ENCODE peak calls at places on chromosome 4, in seven cellular contexts. One of them, this sample, is unnamed.

GRCh38 chr4:8910822-8911310 is 39.2 kb upstream of the HMX1 start:
- DNase-seq in cardiac muscle cell: no peak
- DNase-seq in transverse colon: no peak
- DNase-seq in gastrocnemius medialis: no peak
- DNase-seq in lower lobe of right lung: no peak
- DNase-seq in tibial artery: no peak
- DNase-seq in IMR-90: no peak
- DNase-seq in this sample: peak; percentile 18

GRCh38 chr4:56995525-56995924 is 16.8 kb downstream of the POLR2B start:
- DNase-seq in cardiac muscle cell: no peak
- DNase-seq in transverse colon: peak; percentile 53
- DNase-seq in gastrocnemius medialis: peak; percentile 69
- DNase-seq in lower lobe of right lung: no peak
- DNase-seq in tibial artery: peak; percentile 63
- DNase-seq in IMR-90: peak; percentile 97
- DNase-seq in this sample: no peak

GRCh38 chr4:2352729-2353221 is 65.7 kb downstream of the ZFYVE28 start:
- DNase-seq in cardiac muscle cell: no peak
- DNase-seq in transverse colon: peak; percentile 2
- DNase-seq in gastrocnemius medialis: peak; percentile 7
- DNase-seq in lower lobe of right lung: peak; percentile 4
- DNase-seq in tibial artery: no peak
- DNase-seq in IMR-90: no peak
- DNase-seq in this sample: no peak

GRCh38 chr4:83340692-83341343 is 6.2 kb upstream of the HPSE start:
- DNase-seq in cardiac muscle cell: no peak
- DNase-seq in transverse colon: no peak
- DNase-seq in gastrocnemius medialis: no peak
- DNase-seq in lower lobe of right lung: no peak
- DNase-seq in tibial artery: no peak
- DNase-seq in IMR-90: no peak
- DNase-seq in this sample: no peak

GRCh38 chr4:9898596-9899345 is 117.3 kb downstream of the DRD5 start:
- DNase-seq in cardiac muscle cell: peak; percentile 79
- DNase-seq in transverse colon: peak; percentile 37
- DNase-seq in gastrocnemius medialis: no peak
- DNase-seq in lower lobe of right lung: no peak
- DNase-seq in tibial artery: no peak
- DNase-seq in IMR-90: peak; percentile 16
- DNase-seq in this sample: no peak

GRCh38 chr4:94927696-94928095 is 169.9 kb downstream of the BMPR1B start:
- DNase-seq in cardiac muscle cell: no peak
- DNase-seq in transverse colon: no peak
- DNase-seq in gastrocnemius medialis: no peak
- DNase-seq in lower lobe of right lung: no peak
- DNase-seq in tibial artery: no peak
- DNase-seq in IMR-90: no peak
- DNase-seq in this sample: no peak

GRCh38 chr4:38266616-38267015 is 306.4 kb downstream of the PTTG2 start:
- DNase-seq in cardiac muscle cell: no peak
- DNase-seq in transverse colon: peak; percentile 39
- DNase-seq in gastrocnemius medialis: no peak
- DNase-seq in lower lobe of right lung: no peak
- DNase-seq in tibial artery: no peak
- DNase-seq in IMR-90: peak; percentile 48
- DNase-seq in this sample: no peak

GRCh38 chr4:182367153-182367552 is 124.0 kb downstream of the TENM3 start:
- DNase-seq in cardiac muscle cell: no peak
- DNase-seq in transverse colon: no peak
- DNase-seq in gastrocnemius medialis: no peak
- DNase-seq in lower lobe of right lung: no peak
- DNase-seq in tibial artery: no peak
- DNase-seq in IMR-90: no peak
- DNase-seq in this sample: no peak

GRCh38 chr4:76562851-76563803 is 128.1 kb downstream of the SHROOM3 start:
- DNase-seq in cardiac muscle cell: no peak
- DNase-seq in transverse colon: no peak
- DNase-seq in gastrocnemius medialis: peak; percentile 19
- DNase-seq in lower lobe of right lung: no peak
- DNase-seq in tibial artery: no peak
- DNase-seq in IMR-90: no peak
- DNase-seq in this sample: no peak

GRCh38 chr4:150540959-150541360 is 41.0 kb upstream of the MAB21L2 start:
- DNase-seq in cardiac muscle cell: no peak
- DNase-seq in transverse colon: no peak
- DNase-seq in gastrocnemius medialis: no peak
- DNase-seq in lower lobe of right lung: no peak
- DNase-seq in tibial artery: no peak
- DNase-seq in IMR-90: peak; percentile 5
- DNase-seq in this sample: no peak

GRCh38 chr4:39354178-39354503 is 12.0 kb downstream of the RFC1 start:
- DNase-seq in cardiac muscle cell: no peak
- DNase-seq in transverse colon: no peak
- DNase-seq in gastrocnemius medialis: no peak
- DNase-seq in lower lobe of right lung: no peak
- DNase-seq in tibial artery: no peak
- DNase-seq in IMR-90: no peak
- DNase-seq in this sample: no peak
- H3K4me3 ChIP-seq in cardiac muscle cell: no peak overlapping the region
- H3K4me3 ChIP-seq in transverse colon: peak overlapping the region; percentile 24
- H3K4me3 ChIP-seq in gastrocnemius medialis: peak overlapping the region; percentile 32
- H3K4me3 ChIP-seq in lower lobe of right lung: peak overlapping the region; percentile 43
- H3K4me3 ChIP-seq in tibial artery: peak overlapping the region; percentile 24
- H3K4me3 ChIP-seq in IMR-90: no peak overlapping the region
- H3K4me3 ChIP-seq in this sample: no peak overlapping the region

DNA sequence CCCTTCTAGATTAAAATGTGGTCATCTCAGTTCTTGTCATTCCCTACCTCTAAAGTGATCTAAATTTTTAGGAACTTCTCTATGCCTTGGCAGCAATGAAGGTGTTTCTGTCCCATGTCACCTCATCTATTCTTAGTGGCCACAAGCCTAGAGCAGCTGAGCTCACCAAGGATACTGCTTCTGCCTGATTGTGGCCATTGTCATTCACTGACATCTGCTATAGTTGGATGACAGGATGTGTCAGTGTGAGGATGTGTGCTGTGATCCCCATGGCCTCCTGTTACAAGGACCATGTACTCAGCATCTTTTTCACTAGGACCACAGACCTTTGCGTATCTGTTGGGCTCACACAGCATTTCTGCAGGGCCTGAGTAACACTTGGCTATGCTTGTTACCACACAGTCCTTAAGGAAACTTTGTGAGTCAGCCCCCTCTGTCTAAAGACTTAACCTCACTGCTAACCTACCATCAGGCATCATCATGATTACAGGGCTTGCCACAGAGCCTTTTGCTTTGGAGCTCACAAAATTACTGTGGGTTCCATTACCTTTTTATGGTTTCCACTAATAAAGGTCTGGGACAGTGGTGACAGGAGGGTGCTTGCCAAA is 421.0 kb downstream of the ADAM29 start:
- DNase-seq in cardiac muscle cell: no peak
- DNase-seq in transverse colon: no peak
- DNase-seq in gastrocnemius medialis: no peak
- DNase-seq in lower lobe of right lung: no peak
- DNase-seq in tibial artery: no peak
- DNase-seq in IMR-90: peak; percentile 80
- DNase-seq in this sample: no peak
- H3K27ac ChIP-seq in cardiac muscle cell: no peak overlapping the region
- H3K27ac ChIP-seq in transverse colon: no peak overlapping the region
- H3K27ac ChIP-seq in gastrocnemius medialis: no peak overlapping the region
- H3K27ac ChIP-seq in lower lobe of right lung: no peak overlapping the region
- H3K27ac ChIP-seq in tibial artery: no peak overlapping the region
- H3K27ac ChIP-seq in IMR-90: no peak overlapping the region
- H3K27ac ChIP-seq in this sample: no peak overlapping the region

GRCh38 chr4:174281182-174281737 is 2.2 kb downstream of the FBXO8 start:
- DNase-seq in cardiac muscle cell: no peak
- DNase-seq in transverse colon: no peak
- DNase-seq in gastrocnemius medialis: no peak
- DNase-seq in lower lobe of right lung: no peak
- DNase-seq in tibial artery: no peak
- DNase-seq in IMR-90: no peak
- DNase-seq in this sample: no peak
- H3K4me3 ChIP-seq in cardiac muscle cell: no peak overlapping the region
- H3K4me3 ChIP-seq in transverse colon: no peak overlapping the region
- H3K4me3 ChIP-seq in gastrocnemius medialis: no peak overlapping the region
- H3K4me3 ChIP-seq in lower lobe of right lung: no peak overlapping the region
- H3K4me3 ChIP-seq in tibial artery: no peak overlapping the region
- H3K4me3 ChIP-seq in IMR-90: no peak overlapping the region
- H3K4me3 ChIP-seq in this sample: no peak overlapping the region

GRCh38 chr4:173482330-173482931 is 47.6 kb downstream of the HAND2 start:
- DNase-seq in cardiac muscle cell: no peak
- DNase-seq in transverse colon: no peak
- DNase-seq in gastrocnemius medialis: no peak
- DNase-seq in lower lobe of right lung: no peak
- DNase-seq in tibial artery: no peak
- DNase-seq in IMR-90: no peak
- DNase-seq in this sample: no peak
- H3K27ac ChIP-seq in cardiac muscle cell: no peak overlapping the region
- H3K27ac ChIP-seq in transverse colon: no peak overlapping the region
- H3K27ac ChIP-seq in gastrocnemius medialis: no peak overlapping the region
- H3K27ac ChIP-seq in lower lobe of right lung: no peak overlapping the region
- H3K27ac ChIP-seq in tibial artery: no peak overlapping the region
- H3K27ac ChIP-seq in IMR-90: no peak overlapping the region
- H3K27ac ChIP-seq in this sample: no peak overlapping the region

GRCh38 chr4:113405874-113406722 is 355.4 kb downstream of the CAMK2D start:
- DNase-seq in cardiac muscle cell: no peak
- DNase-seq in transverse colon: no peak
- DNase-seq in gastrocnemius medialis: no peak
- DNase-seq in lower lobe of right lung: no peak
- DNase-seq in tibial artery: no peak
- DNase-seq in IMR-90: no peak
- DNase-seq in this sample: no peak
- H3K4me3 ChIP-seq in cardiac muscle cell: no peak overlapping the region
- H3K4me3 ChIP-seq in transverse colon: no peak overlapping the region
- H3K4me3 ChIP-seq in gastrocnemius medialis: no peak overlapping the region
- H3K4me3 ChIP-seq in lower lobe of right lung: no peak overlapping the region
- H3K4me3 ChIP-seq in tibial artery: no peak overlapping the region
- H3K4me3 ChIP-seq in IMR-90: no peak overlapping the region
- H3K4me3 ChIP-seq in this sample: no peak overlapping the region

GRCh38 chr4:66032571-66032970 is 362.3 kb upstream of the EPHA5 start:
- DNase-seq in cardiac muscle cell: no peak
- DNase-seq in transverse colon: no peak
- DNase-seq in gastrocnemius medialis: no peak
- DNase-seq in lower lobe of right lung: no peak
- DNase-seq in tibial artery: no peak
- DNase-seq in IMR-90: no peak
- DNase-seq in this sample: no peak

GRCh38 chr4:66023061-66023460 is 352.8 kb upstream of the EPHA5 start:
- DNase-seq in cardiac muscle cell: no peak
- DNase-seq in transverse colon: no peak
- DNase-seq in gastrocnemius medialis: no peak
- DNase-seq in lower lobe of right lung: no peak
- DNase-seq in tibial artery: no peak
- DNase-seq in IMR-90: no peak
- DNase-seq in this sample: no peak

DNA sequence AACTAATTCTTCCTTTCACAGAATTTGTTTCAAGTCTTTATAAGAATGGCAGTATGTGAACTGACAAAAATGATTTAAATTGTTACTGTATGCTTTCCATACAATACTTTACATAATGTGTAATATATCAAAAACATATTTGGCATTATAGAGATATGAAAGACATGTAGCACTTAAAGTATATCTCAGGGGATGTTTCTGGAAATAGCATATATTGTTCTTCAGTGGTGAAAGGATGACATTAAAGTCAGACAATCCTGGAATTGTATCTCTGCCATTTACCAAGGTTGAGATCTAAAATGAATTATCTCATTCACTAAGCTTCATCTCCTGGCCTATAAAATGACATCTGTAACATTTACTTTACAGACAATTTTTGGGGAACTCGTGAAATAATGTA is 358.4 kb upstream of the EPHA5 start:
- DNase-seq in cardiac muscle cell: no peak
- DNase-seq in transverse colon: no peak
- DNase-seq in gastrocnemius medialis: no peak
- DNase-seq in lower lobe of right lung: no peak
- DNase-seq in tibial artery: no peak
- DNase-seq in IMR-90: no peak
- DNase-seq in this sample: no peak
- H3K27ac ChIP-seq in cardiac muscle cell: no peak overlapping the region
- H3K27ac ChIP-seq in transverse colon: no peak overlapping the region
- H3K27ac ChIP-seq in gastrocnemius medialis: no peak overlapping the region
- H3K27ac ChIP-seq in lower lobe of right lung: no peak overlapping the region
- H3K27ac ChIP-seq in tibial artery: no peak overlapping the region
- H3K27ac ChIP-seq in IMR-90: no peak overlapping the region
- H3K27ac ChIP-seq in this sample: no peak overlapping the region

DNA sequence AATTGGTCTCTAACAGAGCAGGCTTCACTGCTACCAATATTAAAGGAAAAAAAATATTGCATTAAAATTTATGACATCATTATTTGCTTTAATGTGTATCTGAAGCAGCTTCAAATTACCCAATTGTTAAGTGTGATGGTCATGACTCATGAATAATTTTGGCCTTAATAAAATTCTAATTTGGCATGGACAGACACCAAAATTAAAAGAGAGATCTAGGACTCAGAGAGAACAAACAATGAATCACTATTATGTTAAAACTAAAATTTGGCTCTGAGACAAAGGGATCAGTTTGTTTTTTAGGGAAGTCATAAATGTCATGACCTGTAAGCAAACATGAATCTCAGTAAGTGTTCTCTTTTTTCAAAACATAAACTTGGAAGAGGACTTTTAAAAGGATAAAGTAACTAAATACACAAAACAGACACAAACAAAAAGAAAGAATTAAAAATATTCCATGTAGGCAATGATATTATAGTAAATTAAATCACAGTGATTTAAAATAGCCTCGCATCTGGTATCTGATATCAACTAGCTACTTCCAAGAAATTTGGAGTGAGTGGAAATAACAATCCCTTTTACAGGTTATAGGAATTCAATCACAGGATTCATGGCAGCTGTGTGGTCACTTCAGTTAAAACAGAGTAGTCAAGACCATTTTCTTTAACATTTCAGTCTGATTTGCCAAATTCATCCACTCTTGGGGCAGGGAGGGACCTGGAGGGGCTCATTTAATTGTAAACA is 11.6 kb downstream of the VEGFC start:
- DNase-seq in cardiac muscle cell: no peak
- DNase-seq in transverse colon: no peak
- DNase-seq in gastrocnemius medialis: no peak
- DNase-seq in lower lobe of right lung: no peak
- DNase-seq in tibial artery: no peak
- DNase-seq in IMR-90: no peak
- DNase-seq in this sample: no peak
- H3K4me3 ChIP-seq in cardiac muscle cell: no peak overlapping the region
- H3K4me3 ChIP-seq in transverse colon: no peak overlapping the region
- H3K4me3 ChIP-seq in gastrocnemius medialis: peak overlapping the region; percentile 27
- H3K4me3 ChIP-seq in lower lobe of right lung: no peak overlapping the region
- H3K4me3 ChIP-seq in tibial artery: no peak overlapping the region
- H3K4me3 ChIP-seq in IMR-90: no peak overlapping the region
- H3K4me3 ChIP-seq in this sample: no peak overlapping the region

DNA sequence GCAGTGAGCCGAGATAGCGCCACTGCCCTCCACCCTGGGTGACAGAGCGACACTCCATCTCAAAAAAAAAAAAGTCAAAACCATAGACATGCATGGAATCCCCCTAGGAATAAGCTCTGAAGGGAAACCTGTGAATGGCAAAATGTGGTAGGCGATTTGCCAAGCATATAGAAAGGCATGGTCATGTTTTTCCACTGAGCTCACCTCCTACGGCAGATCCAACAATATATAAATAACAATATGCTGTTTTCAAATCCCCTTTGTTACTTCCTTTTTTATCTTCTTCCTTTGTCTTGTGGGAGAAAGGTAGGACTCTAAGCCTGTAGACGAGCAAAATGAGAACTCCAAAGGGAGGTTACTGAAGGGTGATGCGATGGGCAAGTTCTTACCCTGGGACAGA is 219.0 kb downstream of the PALLD start:
- DNase-seq in cardiac muscle cell: no peak
- DNase-seq in transverse colon: no peak
- DNase-seq in gastrocnemius medialis: no peak
- DNase-seq in lower lobe of right lung: no peak
- DNase-seq in tibial artery: no peak
- DNase-seq in IMR-90: no peak
- DNase-seq in this sample: no peak
- H3K27ac ChIP-seq in cardiac muscle cell: peak overlapping the region; percentile 49
- H3K27ac ChIP-seq in transverse colon: no peak overlapping the region
- H3K27ac ChIP-seq in gastrocnemius medialis: peak overlapping the region; percentile 52
- H3K27ac ChIP-seq in lower lobe of right lung: no peak overlapping the region
- H3K27ac ChIP-seq in tibial artery: peak overlapping the region; percentile 78
- H3K27ac ChIP-seq in IMR-90: no peak overlapping the region
- H3K27ac ChIP-seq in this sample: no peak overlapping the region